ENCODE peak calls at places on chromosome 5, in nine cellular contexts. Q, K, E, X, Y, G, S, Z and O are unnamed samples.

GRCh38 chr5:131795879-131796792 is 681 bp downstream of the FNIP1 start:
- DNase-seq in S (peak), G (peak), Z (peak), Q (peak), E (no peak), X (peak), K (peak), Y (peak), O (peak)

GRCh38 chr5:61329729-61330128 is 2.3 kb upstream of the ZSWIM6 start:
- DNase-seq in Q (peak), Y (peak), X (peak), Z (no peak), E (no peak), K (no peak), G (peak), S (peak), O (no peak)

GRCh38 chr5:38532165-38532669 is 24.2 kb downstream of the LIFR start:
- DNase-seq in Z (peak), Q (no peak), S (no peak), Y (peak), G (no peak), K (no peak), X (peak), E (no peak), O (no peak)

GRCh38 chr5:150753463-150753862 is 5.4 kb downstream of the DCTN4 start:
- DNase-seq in G (no peak), S (no peak), K (no peak), Q (no peak), X (no peak), E (no peak), Z (no peak), Y (no peak), O (no peak)

GRCh38 chr5:79301046-79301712 is 65.2 kb downstream of the JMY start:
- DNase-seq in Q (peak), G (no peak), K (no peak), E (peak), S (peak), Z (no peak), X (peak), Y (no peak), O (no peak)

GRCh38 chr5:151030377-151030776 is 10.0 kb downstream of the GPX3 start:
- DNase-seq in G (no peak), K (no peak), X (no peak), S (no peak), E (no peak), Y (no peak), Z (no peak), Q (no peak), O (no peak)

GRCh38 chr5:67303356-67303755 is 106.8 kb upstream of the CD180 start:
- DNase-seq in E (no peak), X (no peak), Q (no peak), S (peak), G (no peak), Y (no peak), K (no peak), Z (no peak), O (no peak)

GRCh38 chr5:7850533-7851239 is at the start of gene CFAP90:
- DNase-seq in E (no peak), S (peak), Z (no peak), K (no peak), Y (peak), Q (peak), X (peak), G (peak), O (peak)

GRCh38 chr5:86909896-86910295 is 292.2 kb downstream of the COX7C start:
- DNase-seq in G (peak), X (no peak), E (no peak), K (no peak), Z (no peak), S (peak), Y (no peak), Q (peak), O (no peak)

GRCh38 chr5:78221964-78222451 is 72.5 kb downstream of the AP3B1 start:
- DNase-seq in Q (peak), K (peak), S (peak), G (no peak), E (no peak), X (peak), Z (peak), Y (no peak), O (no peak)

GRCh38 chr5:71786337-71787060 is 67.4 kb downstream of the CARTPT start:
- DNase-seq in E (no peak), G (no peak), Y (peak), S (no peak), X (no peak), K (peak), Q (no peak), Z (no peak), O (no peak)

GRCh38 chr5:120466337-120467006 is 2.4 kb downstream of the PRR16 start:
- DNase-seq in G (no peak), E (no peak), Y (no peak), X (no peak), Z (no peak), S (peak), K (no peak), Q (no peak), O (no peak)

GRCh38 chr5:176742246-176743105 is 67.9 kb upstream of the UNC5A start:
- DNase-seq in Z (no peak), Q (no peak), Y (no peak), G (no peak), E (no peak), S (no peak), K (no peak), X (no peak), O (peak)

GRCh38 chr5:157342822-157343402 is 77.0 kb downstream of the CYFIP2 start:
- DNase-seq in E (peak), Q (peak), S (peak), G (peak), X (peak), Y (peak), K (peak), Z (peak), O (peak)

GRCh38 chr5:168471785-168472184 is 14.5 kb upstream of the RARS1 start:
- DNase-seq in G (no peak), K (no peak), Q (no peak), E (no peak), Z (no peak), Y (no peak), S (peak), X (no peak), O (no peak)

GRCh38 chr5:74673011-74673790 is 11.8 kb upstream of the HEXB start:
- DNase-seq in Q (peak), E (peak), X (peak), G (peak), K (peak), Y (peak), S (peak), Z (peak), O (peak)

GRCh38 chr5:10566556-10567068 is 2.7 kb downstream of the ANKRD33B start:
- DNase-seq in Q (no peak), K (peak), Z (no peak), X (no peak), S (no peak), E (no peak), G (no peak), Y (no peak), O (no peak)

GRCh38 chr5:40385544-40385943 is 294.2 kb upstream of the PTGER4 start:
- DNase-seq in Z (no peak), G (no peak), Q (peak), S (peak), E (peak), K (no peak), Y (no peak), X (no peak), O (no peak)

GRCh38 chr5:72467987-72468386 is 39.2 kb downstream of the ZNF366 start:
- DNase-seq in K (no peak), Y (no peak), Z (no peak), G (no peak), S (peak), E (no peak), Q (peak), X (no peak), O (no peak)

GRCh38 chr5:170603578-170604565 is 100.1 kb downstream of the KCNIP1 start:
- DNase-seq in E (peak), X (peak), Y (peak), G (peak), S (peak), K (peak), Q (peak), Z (peak), O (peak)

GRCh38 chr5:138654281-138654867 is 79.2 kb upstream of the HSPA9 start:
- DNase-seq in S (peak), K (no peak), Y (no peak), G (no peak), E (no peak), Q (peak), Z (peak), X (no peak), O (no peak)

GRCh38 chr5:146877783-146878470 is 630 bp downstream of the PPP2R2B start:
- DNase-seq in S (peak), K (no peak), Y (peak), X (peak), E (no peak), G (peak), Q (no peak), Z (peak), O (peak)
- H3K4me2 ChIP-seq in S (peak), K (no peak), Y (peak), X (peak), E (no peak), G (peak), Q (peak), Z (peak), O (peak)

GRCh38 chr5:124623265-124623664 is 123.2 kb downstream of the ZNF608 start:
- DNase-seq in Y (no peak), X (no peak), E (no peak), S (no peak), Z (no peak), Q (no peak), K (no peak), G (no peak), O (no peak)

GRCh38 chr5:124628251-124628650 is 118.2 kb downstream of the ZNF608 start:
- DNase-seq in Y (no peak), S (peak), K (no peak), E (no peak), X (no peak), Q (no peak), G (no peak), Z (no peak), O (no peak)

GRCh38 chr5:124628721-124629596 is 117.5 kb downstream of the ZNF608 start:
- DNase-seq in G (peak), K (no peak), X (no peak), E (peak), S (peak), Z (no peak), Y (no peak), Q (peak), O (no peak)

GRCh38 chr5:124627815-124628214 is 118.6 kb downstream of the ZNF608 start:
- DNase-seq in X (no peak), Q (no peak), S (no peak), E (no peak), K (no peak), Y (no peak), Z (no peak), G (no peak), O (no peak)

DNA sequence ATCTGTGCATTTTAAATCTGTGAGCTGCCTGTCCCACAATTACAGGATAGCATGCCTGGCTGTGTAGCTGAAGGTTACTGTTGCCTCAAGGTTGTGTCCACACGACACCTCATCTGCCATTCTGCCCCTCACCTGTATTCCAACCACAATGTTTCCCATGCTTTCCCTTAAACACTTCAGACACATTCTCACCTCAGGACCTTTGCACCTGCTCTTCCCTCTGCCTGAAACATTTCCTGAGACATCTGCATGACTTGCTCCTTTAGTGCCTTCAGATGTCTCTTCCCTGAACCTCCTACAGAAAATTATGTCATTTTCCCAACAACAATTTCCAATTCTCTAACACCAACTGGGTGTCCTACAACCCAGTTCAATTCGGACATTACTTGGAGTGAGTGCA is 120.4 kb downstream of the ZNF608 start:
- DNase-seq in Q (no peak), X (no peak), E (no peak), G (no peak), Z (no peak), K (no peak), Y (no peak), S (no peak), O (no peak)
- TF ChIP-seq EZH2phosphoT487 in Q (no peak), X (no peak), E (no peak), G (no peak), Z (no peak), K (no peak), Y (no peak), S (no peak), O (no peak)

DNA sequence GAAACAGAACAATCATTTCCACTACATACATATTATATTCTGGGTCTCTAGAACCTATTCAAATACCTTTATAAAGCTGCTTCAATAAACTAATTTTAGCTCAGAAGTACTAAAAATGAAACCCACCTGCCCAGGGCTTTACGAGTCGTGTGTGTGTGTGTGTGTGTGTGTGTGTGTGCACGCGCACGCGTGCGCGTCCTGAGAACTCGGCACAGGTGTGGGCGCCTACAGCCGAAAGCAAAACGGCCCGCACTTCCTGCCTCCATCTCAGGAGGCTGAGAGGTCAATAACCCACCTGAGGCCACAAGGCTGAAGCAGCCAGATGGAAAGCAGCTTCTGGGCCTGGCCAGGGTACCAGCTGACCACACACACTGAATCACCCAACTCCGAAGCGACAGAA is 3.0 kb downstream of the CLPTM1L start:
- DNase-seq in Y (no peak), E (no peak), Q (no peak), Z (peak), G (no peak), S (no peak), K (peak), X (no peak), O (no peak)
- H3K4me2 ChIP-seq in Y (no peak), E (no peak), Q (no peak), Z (peak), G (no peak), S (no peak), K (peak), X (no peak), O (no peak)

GRCh38 chr5:14187660-14188059 is 44.5 kb downstream of the TRIO start:
- DNase-seq in Y (no peak), K (no peak), X (no peak), E (no peak), Z (no peak), G (no peak), S (no peak), Q (peak), O (no peak)

GRCh38 chr5:14184725-14185124 is 41.6 kb downstream of the TRIO start:
- DNase-seq in Z (no peak), X (no peak), S (peak), E (no peak), Q (no peak), K (no peak), G (no peak), Y (no peak), O (no peak)

GRCh38 chr5:14185336-14186131 is 42.4 kb downstream of the TRIO start:
- DNase-seq in Z (no peak), K (no peak), X (no peak), Q (peak), S (peak), G (no peak), Y (no peak), E (no peak), O (no peak)

GRCh38 chr5:14187157-14187556 is 44.0 kb downstream of the TRIO start:
- DNase-seq in Q (no peak), Y (no peak), Z (no peak), S (no peak), K (no peak), G (no peak), X (no peak), E (no peak), O (no peak)

DNA sequence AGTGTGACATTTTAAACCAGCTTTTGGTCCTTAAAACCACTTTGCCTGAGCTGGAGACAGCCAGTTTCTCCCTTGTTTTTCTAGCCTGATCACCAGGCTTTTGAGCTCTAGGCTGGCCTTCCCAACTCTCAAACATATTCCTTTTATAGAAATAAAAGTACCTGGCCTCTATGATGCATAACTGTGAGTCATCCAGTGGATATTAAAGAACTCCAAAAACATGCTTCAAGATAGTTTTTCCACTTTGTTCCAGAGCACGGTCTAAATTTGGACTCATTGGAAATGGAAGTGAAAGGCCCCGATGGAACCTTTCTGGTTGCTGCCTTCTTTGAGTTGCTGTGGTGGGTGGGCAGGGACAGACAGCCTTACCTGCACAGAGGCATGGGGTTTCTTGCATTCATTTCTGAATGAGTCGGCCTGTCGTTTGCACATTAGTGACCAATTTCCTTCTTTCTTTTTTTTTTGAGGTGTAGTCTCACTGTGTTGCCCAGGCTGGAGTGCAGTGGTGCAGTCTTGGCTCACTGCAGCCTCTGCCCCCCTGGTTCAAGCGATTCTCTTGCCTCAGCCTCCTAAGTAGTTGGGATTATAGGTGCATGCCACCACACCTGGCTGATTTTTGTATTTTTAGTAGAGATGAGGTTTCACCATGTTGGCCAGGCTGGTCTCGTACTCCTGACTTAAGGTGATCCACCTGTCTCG is 43.1 kb downstream of the TRIO start:
- DNase-seq in Y (no peak), S (peak), X (no peak), Z (no peak), G (no peak), Q (peak), E (no peak), K (no peak), O (no peak)
- TF ChIP-seq EZH2phosphoT487 in Y (no peak), S (no peak), X (no peak), Z (no peak), G (no peak), Q (no peak), E (no peak), K (no peak), O (no peak)

GRCh38 chr5:95976606-95977005 is 15.0 kb upstream of the ELL2 start:
- DNase-seq in Q (no peak), K (no peak), E (no peak), X (no peak), Z (no peak), G (no peak), Y (no peak), S (no peak), O (no peak)
- H3K4me2 ChIP-seq in Q (no peak), K (no peak), E (no peak), X (no peak), Z (no peak), G (no peak), Y (no peak), S (no peak), O (no peak)